ENCODE peak calls at places on chromosomes 3 and 15, in eight cellular contexts. G is NCI-H345, X is WTC11, C is GM13976, B is cardiac fibroblast, L is RWPE1, U is NT2/D1, M is DMS153. N is an unnamed sample.

GRCh38 chr15:96565266-96565665 is 234.8 kb downstream of the NR2F2 start:
- DNase-seq in G (no peak), X (no peak), C (no peak), B (no peak), L (peak), U (no peak), M (no peak), N (no peak)

GRCh38 chr15:43187544-43188155 is 2.4 kb downstream of the CCNDBP1 start:
- DNase-seq in G (peak), X (no peak), C (no peak), B (peak), L (peak), U (no peak), M (no peak), N (no peak)

GRCh38 chr15:40258544-40258943 is 19.7 kb downstream of the PAK6 start:
- DNase-seq in G (no peak), X (peak), C (no peak), B (no peak), L (no peak), U (no peak), M (no peak), N (no peak)

GRCh38 chr3:187852842-187853727 is 107.8 kb upstream of the BCL6 start:
- DNase-seq in G (no peak), X (no peak), C (no peak), B (no peak), L (peak), U (no peak), M (no peak), N (peak)

GRCh38 chr3:180321534-180321933 is 280.4 kb upstream of the TTC14 start:
- DNase-seq in G (no peak), X (no peak), C (no peak), B (no peak), L (no peak), U (no peak), M (no peak), N (no peak)

GRCh38 chr3:27216955-27217552 is 152.1 kb downstream of the NEK10 start:
- DNase-seq in G (no peak), X (no peak), C (no peak), B (no peak), L (peak), U (no peak), M (no peak), N (no peak)

GRCh38 chr3:129461022-129461421 is 21.0 kb downstream of the IFT122 start:
- DNase-seq in G (no peak), X (no peak), C (no peak), B (peak), L (no peak), U (no peak), M (no peak), N (no peak)

GRCh38 chr3:58387650-58388546 is 45.7 kb downstream of the PDHB start:
- DNase-seq in G (no peak), X (no peak), C (no peak), B (no peak), L (no peak), U (no peak), M (no peak), N (no peak)

GRCh38 chr3:36514171-36514570 is 133.9 kb downstream of the STAC start:
- DNase-seq in G (no peak), X (no peak), C (no peak), B (no peak), L (no peak), U (no peak), M (no peak), N (no peak)

GRCh38 chr3:20100106-20100605 is 59.9 kb downstream of the KAT2B start:
- DNase-seq in G (no peak), X (no peak), C (no peak), B (no peak), L (no peak), U (no peak), M (no peak), N (no peak)